ENCODE peak calls at places on chromosomes 13 and 19, in five cellular contexts. G is HuH-7; T is breast epithelium; Z is progenitor cell of endocrine pancreas; O is activated CD8-positive, alpha-beta memory T cell treated with anti-CD3 and anti-CD28 coated beads, Interleukin-2, amount 10 ng/mL, durations not matched to agents 7 days and 5 days. H is an unnamed sample.

GRCh38 chr13:34589581-34589980 is 352.5 kb upstream of the NBEA start:
- DNase-seq in G (no peak), T (no peak), Z (no peak), O (no peak), H (no peak)

GRCh38 chr13:39201075-39201630 is 162.9 kb downstream of the NHLRC3 start:
- DNase-seq in G (no peak), T (no peak), Z (no peak), O (no peak), H (no peak)

GRCh38 chr13:43848250-43848649 is 31.3 kb downstream of the CCDC122 start:
- DNase-seq in G (no peak), T (no peak), Z (no peak), O (no peak), H (no peak)

GRCh38 chr13:76350399-76350798 is 535.8 kb downstream of the KCTD12 start:
- DNase-seq in G (peak), T (no peak), Z (no peak), O (no peak), H (no peak)

GRCh38 chr19:39558623-39559117 is 18.7 kb upstream of the EID2 start:
- DNase-seq in G (no peak), T (no peak), Z (no peak), O (peak), H (no peak)

GRCh38 chr19:3619631-3620012 is 7.0 kb downstream of the CACTIN start:
- DNase-seq in G (no peak), T (no peak), Z (no peak), O (no peak), H (peak)

GRCh38 chr19:4660181-4660791 is 9.9 kb downstream of the MYDGF start:
- DNase-seq in G (peak), T (no peak), Z (no peak), O (no peak), H (no peak)

GRCh38 chr19:44904426-44904994 is 1.1 kb upstream of the APOE start:
- DNase-seq in G (no peak), T (no peak), Z (no peak), O (no peak), H (no peak)

GRCh38 chr13:44436589-44437337 is 63.1 kb downstream of the SERP2 start:
- DNase-seq in G (peak), T (peak), Z (peak), O (peak), H (peak)

GRCh38 chr19:41785653-41786052 is 10.7 kb upstream of the CEACAM3 start:
- DNase-seq in G (peak), T (peak), Z (peak), O (peak), H (no peak)

GRCh38 chr13:83386609-83387008 is 495.7 kb downstream of the SLITRK1 start:
- DNase-seq in G (no peak), T (no peak), Z (no peak), O (no peak), H (no peak)

GRCh38 chr13:39516140-39516539 is 86.9 kb downstream of the LHFPL6 start:
- DNase-seq in G (no peak), T (no peak), Z (no peak), O (no peak), H (no peak)

GRCh38 chr13:111632906-111633305 is 312.5 kb downstream of the TEX29 start:
- DNase-seq in G (no peak), T (no peak), Z (no peak), O (peak), H (no peak)

GRCh38 chr13:35882722-35883497 is 248.3 kb downstream of the DCLK1 start:
- DNase-seq in G (no peak), T (no peak), Z (no peak), O (no peak), H (no peak)